ENCODE peak calls at places on chromosomes 6 and 20, in five cellular contexts. C is spleen, Q is Panc1, V is GM23338, B is transverse colon. P is an unnamed sample.

GRCh38 chr6:134680433-134680832 is 269.5 kb downstream of the ALDH8A1 start:
- DNase-seq in C (no peak), Q (no peak), B (no peak), V (no peak), P (no peak)

GRCh38 chr6:104527761-104528415 is 331.8 kb downstream of the HACE1 start:
- DNase-seq in C (no peak), Q (no peak), B (peak), V (peak), P (no peak)

GRCh38 chr6:70166088-70166958 is 136.6 kb downstream of the COL9A1 start:
- DNase-seq in V (peak), B (peak), C (peak), Q (peak), P (no peak)

GRCh38 chr6:13760948-13761347 is 49.3 kb upstream of the RANBP9 start:
- DNase-seq in C (no peak), Q (no peak), V (no peak), B (no peak), P (no peak)

GRCh38 chr20:22180244-22180643 is 404.1 kb downstream of the FOXA2 start:
- DNase-seq in B (no peak), C (no peak), V (peak), Q (no peak), P (no peak)

GRCh38 chr20:35398660-35399144 is 13.1 kb downstream of the UQCC1 start:
- DNase-seq in V (no peak), Q (no peak), C (no peak), B (no peak), P (no peak)

GRCh38 chr6:168782211-168782729 is 341.3 kb downstream of the SMOC2 start:
- DNase-seq in Q (no peak), C (no peak), V (no peak), B (no peak), P (peak)

GRCh38 chr6:26330835-26331808 is 33.9 kb upstream of the BTN3A2 start:
- DNase-seq in C (no peak), Q (no peak), B (no peak), V (peak), P (no peak)

GRCh38 chr6:153058909-153059308 is 56.4 kb upstream of the MTRF1L start:
- DNase-seq in Q (no peak), C (no peak), V (no peak), B (no peak), P (no peak)

GRCh38 chr20:38863024-38863851 is 57.7 kb downstream of the PPP1R16B start:
- DNase-seq in B (peak), V (no peak), C (no peak), Q (no peak), P (no peak)

GRCh38 chr6:113857565-113858066 is 471 bp downstream of the MARCKS start:
- DNase-seq in V (peak), B (peak), Q (no peak), C (peak), P (peak)

GRCh38 chr6:157527471-157527907 is 146.5 kb downstream of the ZDHHC14 start:
- DNase-seq in V (no peak), C (no peak), B (no peak), Q (no peak), P (no peak)

GRCh38 chr6:87393026-87393622 is 14.6 kb upstream of the CFAP206 start:
- DNase-seq in B (no peak), V (peak), C (no peak), Q (peak), P (no peak)

GRCh38 chr20:49276895-49277785 is 717 bp downstream of the ZNFX1 start:
- DNase-seq in C (peak), Q (no peak), B (peak), V (peak), P (no peak)

GRCh38 chr20:49278036-49278816 is at the start of gene ZNFX1:
- DNase-seq in B (peak), V (peak), Q (peak), C (peak), P (peak)

GRCh38 chr20:49278817-49279676 is 1.2 kb upstream of the ZNFX1 start:
- DNase-seq in V (no peak), C (peak), Q (no peak), B (peak), P (no peak)

GRCh38 chr20:49276201-49276894 is 1.5 kb downstream of the ZNFX1 start:
- DNase-seq in C (no peak), B (peak), V (no peak), Q (no peak), P (no peak)

DNA sequence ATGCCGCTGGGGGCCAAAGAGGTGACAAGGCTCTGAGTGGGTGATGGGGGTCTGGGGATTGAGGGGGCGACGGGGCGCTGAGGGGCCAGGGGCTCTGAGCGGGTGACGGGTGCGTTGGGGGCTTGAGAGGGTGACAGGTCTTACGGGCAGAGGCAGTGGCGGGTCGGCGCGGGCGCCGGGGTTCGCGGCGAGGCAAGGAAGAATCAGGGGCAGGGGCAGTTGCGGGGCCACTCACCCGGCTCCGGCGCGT is 146 bp downstream of the ZNFX1 start:
- DNase-seq in C (no peak), B (no peak), V (no peak), Q (no peak), P (no peak)
- TF ChIP-seq POLR2AphosphoS5 in C (no peak), B (no peak), V (no peak), Q (no peak), P (no peak)

GRCh38 chr6:130778946-130779657 is 48.1 kb upstream of the SMLR1 start:
- DNase-seq in B (no peak), Q (no peak), C (no peak), V (no peak), P (no peak)
- TF ChIP-seq POLR2AphosphoS5 in B (peak), Q (no peak), C (no peak), V (no peak), P (no peak)

DNA sequence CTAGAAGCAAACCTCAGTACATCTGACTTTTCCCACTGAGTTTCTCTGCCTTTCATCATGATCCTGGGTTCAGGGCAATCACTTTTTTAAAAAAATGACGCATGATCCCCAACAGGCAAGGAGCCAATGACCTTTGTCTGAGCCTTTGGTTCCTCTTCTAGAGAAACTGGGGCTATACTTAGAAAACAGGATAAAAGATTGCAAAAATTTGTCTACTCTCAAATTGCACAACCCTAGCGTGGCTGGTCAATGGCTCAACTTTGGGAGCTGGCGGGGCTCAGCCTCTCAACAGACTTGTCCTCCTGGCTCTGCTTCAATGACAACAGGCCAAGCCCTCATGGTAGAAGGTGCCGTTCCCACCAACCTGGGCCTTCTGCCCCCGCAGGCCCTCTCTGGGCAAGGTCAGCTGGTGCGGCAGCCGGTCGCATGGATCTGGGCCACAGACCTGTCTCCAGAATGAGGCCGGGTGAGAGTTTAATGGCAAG is 48.7 kb downstream of the PDYN start:
- DNase-seq in B (peak), Q (no peak), C (peak), V (no peak), P (no peak)
- TF ChIP-seq POLR2AphosphoS5 in B (no peak), Q (no peak), C (peak), V (no peak), P (peak)

GRCh38 chr20:2693286-2693995 is 861 bp downstream of the EBF4 start:
- DNase-seq in B (peak), V (peak), C (no peak), Q (no peak), P (no peak)

GRCh38 chr20:2691127-2691526 is 1.5 kb upstream of the EBF4 start:
- DNase-seq in B (no peak), Q (no peak), V (no peak), C (no peak), P (no peak)

GRCh38 chr20:2692886-2693285 is 306 bp downstream of the EBF4 start:
- DNase-seq in C (peak), B (no peak), Q (no peak), V (no peak), P (no peak)

GRCh38 chr20:2691663-2692035 is 931 bp upstream of the EBF4 start:
- DNase-seq in V (no peak), B (no peak), C (no peak), Q (no peak), P (no peak)

GRCh38 chr20:2692036-2692885 is at the start of gene EBF4:
- DNase-seq in V (peak), C (peak), Q (no peak), B (peak), P (no peak)
- TF ChIP-seq POLR2AphosphoS5 in V (no peak), C (peak), Q (no peak), B (no peak), P (no peak)

GRCh38 chr20:62602550-62602949 is 39.8 kb upstream of the SLCO4A1 start:
- DNase-seq in Q (no peak), B (peak), C (peak), V (no peak), P (no peak)
- TF ChIP-seq POLR2AphosphoS5 in Q (no peak), B (no peak), C (peak), V (no peak), P (no peak)

DNA sequence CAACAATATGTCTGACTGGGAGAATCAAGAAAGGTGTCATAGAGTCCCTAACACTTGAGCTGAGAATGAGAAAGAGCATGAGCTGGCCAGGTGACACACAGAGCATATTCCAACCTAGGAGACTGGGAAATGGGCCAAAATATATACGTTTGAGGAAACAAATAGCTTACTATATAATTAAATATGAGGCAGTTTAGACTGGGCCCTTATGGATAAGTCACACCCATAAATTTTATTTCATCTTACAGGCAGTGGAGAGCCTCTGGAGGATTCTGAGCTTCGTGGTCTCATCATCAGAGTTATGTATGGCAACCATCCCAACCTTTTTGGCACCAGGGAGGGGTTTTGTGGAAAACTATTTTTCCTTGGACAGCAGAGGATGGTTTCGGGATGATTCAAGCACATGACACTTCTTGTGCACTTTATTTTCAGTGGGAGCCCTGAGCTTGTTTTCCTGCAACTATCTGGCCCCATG is 12.9 kb upstream of the NQO2 start:
- DNase-seq in V (no peak), Q (no peak), B (no peak), C (no peak), P (no peak)
- TF ChIP-seq POLR2AphosphoS5 in V (no peak), Q (no peak), B (peak), C (no peak), P (no peak)

DNA sequence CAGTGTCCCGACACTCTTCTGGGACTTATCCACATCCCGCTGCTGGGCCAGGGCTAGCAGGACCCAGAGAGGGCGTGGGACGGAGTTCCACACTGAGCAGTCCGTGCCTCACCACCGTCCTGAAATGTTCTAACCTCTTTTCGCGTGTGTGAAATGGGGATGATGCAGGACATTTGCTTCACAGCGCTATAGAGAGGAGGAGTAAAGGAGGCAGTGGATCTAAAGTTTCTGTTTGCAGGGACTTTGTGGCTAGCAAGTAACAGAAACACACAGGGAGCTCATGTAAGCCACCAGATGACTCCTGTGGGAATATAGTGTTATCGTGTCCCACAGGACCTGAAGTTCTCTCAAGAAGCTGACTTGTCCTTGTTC is 634 bp downstream of the ITPA start:
- DNase-seq in C (no peak), B (no peak), Q (no peak), V (no peak), P (no peak)
- TF ChIP-seq POLR2AphosphoS5 in C (no peak), B (no peak), Q (no peak), V (no peak), P (no peak)

DNA sequence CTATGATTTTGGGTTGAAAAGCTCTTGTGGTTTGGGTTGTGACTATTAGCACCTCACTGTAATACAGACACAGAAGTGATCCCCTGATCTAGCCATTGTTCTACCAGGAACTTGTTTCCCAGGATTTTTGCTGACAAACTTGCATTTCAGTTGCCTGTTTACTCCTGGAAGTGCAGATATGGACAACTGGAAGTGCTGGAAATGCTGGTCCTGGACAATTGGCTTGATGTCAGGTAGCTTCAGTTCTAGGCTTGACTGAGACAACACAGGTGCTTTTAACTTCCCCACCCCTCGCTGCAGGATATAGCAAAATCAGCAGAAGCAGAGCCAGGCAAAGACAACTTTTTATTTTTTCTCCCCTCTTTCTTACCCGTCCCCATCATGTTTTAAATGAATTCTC is 27.1 kb upstream of the FBXO30 start:
- DNase-seq in C (no peak), V (no peak), B (no peak), Q (no peak), P (no peak)
- TF ChIP-seq POLR2AphosphoS5 in C (no peak), V (no peak), B (no peak), Q (no peak), P (no peak)

GRCh38 chr6:3336066-3336786 is 77.5 kb downstream of the PSMG4 start:
- DNase-seq in B (no peak), C (no peak), Q (no peak), V (no peak), P (no peak)

GRCh38 chr6:3336859-3337515 is 78.2 kb downstream of the PSMG4 start:
- DNase-seq in Q (no peak), C (no peak), B (no peak), V (no peak), P (no peak)

GRCh38 chr6:3340358-3340798 is 81.6 kb downstream of the PSMG4 start:
- DNase-seq in B (no peak), Q (no peak), C (no peak), V (no peak), P (no peak)

GRCh38 chr6:3335169-3335568 is 76.4 kb downstream of the PSMG4 start:
- DNase-seq in V (no peak), C (no peak), B (no peak), Q (no peak), P (no peak)

GRCh38 chr6:3337521-3338350 is 79.0 kb downstream of the PSMG4 start:
- DNase-seq in V (peak), B (no peak), C (no peak), Q (no peak), P (no peak)
- TF ChIP-seq POLR2AphosphoS5 in V (no peak), B (no peak), C (peak), Q (no peak), P (no peak)

DNA sequence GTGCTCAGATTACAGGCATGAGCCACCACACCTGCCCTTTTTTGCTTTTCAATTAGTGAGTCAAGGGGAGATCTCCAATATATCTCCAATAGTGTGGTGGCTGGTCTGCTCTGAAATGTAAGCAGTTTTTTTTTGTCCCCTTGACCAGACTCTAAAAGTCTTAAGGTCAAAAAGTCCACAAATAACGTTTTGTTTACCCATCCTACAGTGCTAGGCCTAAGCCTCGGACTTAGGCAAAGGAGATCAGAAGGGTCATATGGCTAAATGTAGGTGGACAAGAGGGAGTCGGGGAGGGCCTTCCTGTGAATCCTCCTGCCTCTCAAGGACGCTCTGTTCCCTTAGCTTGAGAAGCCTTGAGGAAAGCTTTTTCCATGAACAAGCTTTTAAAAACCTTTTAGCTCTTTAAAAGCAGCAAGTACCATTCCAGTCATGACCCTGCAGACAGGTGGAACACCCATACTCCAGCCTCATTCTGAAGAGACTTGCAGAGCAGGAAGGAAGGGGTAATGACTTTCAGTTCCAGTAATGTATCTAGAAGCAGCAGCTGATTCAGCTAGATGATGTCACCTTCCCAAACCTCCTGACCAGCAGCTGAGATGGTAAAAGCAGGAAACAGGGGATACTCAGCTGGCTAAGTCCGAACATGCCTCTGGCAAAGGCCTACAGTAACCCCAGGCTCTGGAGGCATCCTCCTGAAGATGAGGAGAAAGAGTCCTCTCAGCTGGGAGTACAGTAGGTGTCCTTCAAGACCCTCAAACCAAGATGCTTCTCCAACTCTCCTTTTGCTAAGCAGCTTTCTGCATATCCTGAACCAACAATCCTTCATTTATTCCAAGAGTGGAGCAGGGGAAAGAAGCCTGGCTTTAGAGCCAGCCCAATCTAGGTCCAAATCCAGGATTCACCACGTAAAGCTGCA is 23.6 kb downstream of the BCL2L1 start:
- DNase-seq in C (no peak), B (peak), Q (peak), V (no peak), P (no peak)
- TF ChIP-seq POLR2AphosphoS5 in C (peak), B (peak), Q (no peak), V (no peak), P (no peak)